ENCODE peak calls at places on chromosome 4, in eight cellular contexts. H is GM06990, U is dorsolateral prefrontal cortex, W is PC-9, P is A549, M is stomach, E is DND-41, I is endothelial cell of umbilical vein. X is an unnamed sample.

GRCh38 chr4:126778348-126778747 is 854.4 kb upstream of the INTU start:
- DNase-seq in H (no peak), U (no peak), W (no peak), P (no peak), M (no peak), E (no peak), I (peak; percentile 71), X (peak; percentile 15)

GRCh38 chr4:77152421-77152820 is 4.6 kb upstream of the CCNG2 start:
- DNase-seq in H (no peak), U (no peak), W (peak; percentile 85), P (no peak), M (no peak), E (no peak), I (no peak), X (no peak)

GRCh38 chr4:101183658-101184373 is 163.5 kb downstream of the PPP3CA start:
- DNase-seq in H (no peak), U (no peak), W (peak; percentile 49), P (no peak), M (no peak), E (no peak), I (no peak), X (no peak)

GRCh38 chr4:181971411-181971810 is 271.8 kb upstream of the TENM3 start:
- DNase-seq in H (no peak), U (no peak), W (no peak), P (no peak), M (no peak), E (no peak), I (no peak), X (peak; percentile 8)

GRCh38 chr4:186725422-186726149 is 1.9 kb upstream of the FAT1 start:
- DNase-seq in H (no peak), U (peak; percentile 64), W (peak; percentile 45), P (peak; percentile 72), M (peak; percentile 81), E (no peak), I (peak; percentile 43), X (no peak)

GRCh38 chr4:75470738-75471137 is 43.5 kb downstream of the RCHY1 start:
- DNase-seq in H (no peak), U (no peak), W (no peak), P (no peak), M (no peak), E (no peak), I (no peak), X (no peak)

GRCh38 chr4:89172865-89173264 is 61.5 kb downstream of the TIGD2 start:
- DNase-seq in H (no peak), U (no peak), W (no peak), P (no peak), M (no peak), E (no peak), I (no peak), X (no peak)

GRCh38 chr4:135838889-135839288 is 1637.3 kb upstream of the PABPC4L start:
- DNase-seq in H (no peak), U (no peak), W (peak; percentile 35), P (peak; percentile 1), M (no peak), E (no peak), I (peak; percentile 6), X (peak; percentile 8)

GRCh38 chr4:184472540-184473264 is 1.6 kb downstream of the IRF2 start:
- DNase-seq in H (peak; percentile 83), U (peak; percentile 48), W (peak; percentile 40), P (peak; percentile 58), M (peak; percentile 92), E (peak; percentile 52), I (peak; percentile 75), X (peak; percentile 83)

GRCh38 chr4:52750819-52751348 is 341 bp downstream of the ERVMER34-1 start:
- DNase-seq in H (no peak), U (no peak), W (no peak), P (peak; percentile 7), M (no peak), E (no peak), I (peak; percentile 4), X (no peak)

GRCh38 chr4:130257271-130257670 is 1161.3 kb downstream of the C4orf33 start:
- DNase-seq in H (no peak), U (no peak), W (peak; percentile 33), P (no peak), M (no peak), E (no peak), I (peak; percentile 67), X (no peak)

GRCh38 chr4:89001647-89002518 is 55.1 kb downstream of the FAM13A start:
- DNase-seq in H (no peak), U (no peak), W (no peak), P (no peak), M (no peak), E (no peak), I (no peak), X (no peak)

GRCh38 chr4:68176500-68176899 is 46.8 kb upstream of the TMPRSS11F start:
- DNase-seq in H (no peak), U (no peak), W (no peak), P (no peak), M (no peak), E (no peak), I (no peak), X (no peak)

GRCh38 chr4:4368821-4369580 is 17.9 kb upstream of the NSG1 start:
- DNase-seq in H (no peak), U (no peak), W (no peak), P (no peak), M (no peak), E (no peak), I (no peak), X (no peak)

GRCh38 chr4:183256343-183256742 is 63.7 kb downstream of the CLDN22 start:
- DNase-seq in H (no peak), U (no peak), W (no peak), P (no peak), M (no peak), E (no peak), I (no peak), X (no peak)

GRCh38 chr4:7194251-7195137 is 2.2 kb downstream of the SORCS2 start:
- DNase-seq in H (no peak), U (peak; percentile 61), W (no peak), P (peak; percentile 40), M (no peak), E (peak; percentile 15), I (no peak), X (peak; percentile 51)
- TF ChIP-seq CTCF in H (peak; percentile 53), U (peak; percentile 68), W (peak; percentile 68), P (peak; percentile 41), M (peak; percentile 2), E (peak; percentile 44), I (peak; percentile 49), X (peak; percentile 68)

GRCh38 chr4:146654648-146654975 is 15.9 kb downstream of the POU4F2 start:
- DNase-seq in H (no peak), U (no peak), W (no peak), P (no peak), M (no peak), E (no peak), I (peak; percentile 24), X (no peak)
- H3K4me3 ChIP-seq in H (no peak overlapping the region), U (peak overlapping the region; percentile 59), W (no peak overlapping the region), P (peak overlapping the region; percentile 46), M (peak overlapping the region; percentile 57), E (no peak overlapping the region), I (peak overlapping the region; percentile 18), X (no peak overlapping the region)

GRCh38 chr4:30840571-30840970 is 120.4 kb downstream of the PCDH7 start:
- DNase-seq in H (no peak), U (no peak), W (no peak), P (no peak), M (no peak), E (no peak), I (no peak), X (no peak)

GRCh38 chr4:30844861-30845582 is 124.9 kb downstream of the PCDH7 start:
- DNase-seq in H (no peak), U (no peak), W (no peak), P (no peak), M (no peak), E (no peak), I (no peak), X (no peak)

GRCh38 chr4:30839583-30840520 is 119.7 kb downstream of the PCDH7 start:
- DNase-seq in H (no peak), U (no peak), W (peak; percentile 59), P (no peak), M (no peak), E (no peak), I (peak; percentile 2), X (peak; percentile 45)

GRCh38 chr4:30842142-30842541 is 122.0 kb downstream of the PCDH7 start:
- DNase-seq in H (no peak), U (no peak), W (no peak), P (no peak), M (no peak), E (no peak), I (no peak), X (no peak)

GRCh38 chr4:30842689-30843088 is 122.5 kb downstream of the PCDH7 start:
- DNase-seq in H (no peak), U (no peak), W (no peak), P (no peak), M (no peak), E (no peak), I (no peak), X (no peak)
- TF ChIP-seq CTCF in H (no peak), U (no peak), W (no peak), P (no peak), M (no peak), E (no peak), I (no peak), X (no peak)

DNA sequence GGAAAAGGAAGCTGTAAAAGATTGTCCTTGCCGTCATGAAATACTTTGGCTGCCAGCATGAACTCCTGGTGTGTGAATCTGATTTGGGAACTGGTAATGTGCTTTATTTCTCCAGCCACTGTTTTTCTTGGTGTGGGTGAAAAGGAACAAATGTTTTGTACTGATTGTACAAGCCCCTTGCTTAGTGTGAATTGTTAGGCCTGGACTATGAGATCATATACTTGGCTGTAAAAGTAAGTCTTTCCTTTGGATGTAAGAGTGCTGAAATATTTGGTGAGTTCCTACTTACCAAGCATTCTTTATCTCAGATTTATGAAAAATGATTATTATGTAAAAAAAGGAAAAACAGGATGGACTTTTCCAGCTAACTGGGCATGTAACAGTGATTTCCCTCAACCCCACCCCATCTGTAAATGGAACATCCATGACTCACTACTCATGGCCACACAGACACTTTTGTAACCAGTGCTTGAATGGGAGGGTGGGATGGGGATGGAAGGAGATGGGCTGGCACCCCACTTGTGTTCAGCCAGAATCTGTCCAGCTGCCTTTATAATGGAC is 6.3 kb downstream of the FNIP2 start:
- DNase-seq in H (no peak), U (no peak), W (no peak), P (no peak), M (no peak), E (no peak), I (peak; percentile 94), X (no peak)
- H3K4me3 ChIP-seq in H (no peak overlapping the region), U (peak overlapping the region; percentile 43), W (no peak overlapping the region), P (no peak overlapping the region), M (no peak overlapping the region), E (no peak overlapping the region), I (no peak overlapping the region), X (no peak overlapping the region)

DNA sequence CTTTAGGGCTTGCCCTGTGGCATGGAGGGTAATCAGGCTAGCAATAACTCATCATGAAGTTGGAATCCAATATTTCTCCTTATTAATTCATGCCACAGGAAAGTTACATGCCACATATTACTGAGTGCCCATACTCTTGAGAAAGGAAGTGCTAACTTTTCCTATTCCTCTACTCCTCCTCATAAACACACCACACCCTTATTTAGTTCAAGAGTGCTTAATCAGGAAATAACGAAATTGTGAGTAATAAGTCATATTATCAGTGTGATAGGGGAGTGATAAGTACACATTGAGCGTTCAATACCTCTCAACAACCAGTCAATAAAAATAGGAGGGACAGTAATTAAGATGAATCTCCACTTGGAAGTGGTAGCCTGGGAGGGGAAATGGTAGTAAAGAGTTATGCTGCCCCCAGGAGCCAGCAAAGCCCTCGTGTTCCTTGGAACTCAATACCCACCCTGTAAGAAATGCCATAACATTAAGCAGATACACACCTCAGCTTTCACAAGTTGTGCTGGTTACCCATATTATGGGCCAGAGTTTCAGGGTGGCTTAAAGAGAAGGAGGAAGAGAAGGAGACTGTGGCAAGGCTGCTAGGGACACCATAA is 410.0 kb upstream of the NR3C2 start:
- DNase-seq in H (no peak), U (no peak), W (no peak), P (no peak), M (no peak), E (no peak), I (peak; percentile 47), X (no peak)
- TF ChIP-seq CTCF in H (no peak), U (no peak), W (no peak), P (no peak), M (no peak), E (no peak), I (no peak), X (no peak)

X was measured in NB4.